ENCODE peak calls at places on chromosome 19, in five cellular contexts. One of them, this sample, is unnamed.
A peak's percentile ranks its signal among the peaks of the same experiment; 100 is the strongest.

GRCh38 chr19:16896098-16896912 is 7.5 kb downstream of the F2RL3 start:
- DNase-seq in heart right ventricle: no peak
- DNase-seq in left ventricle myocardium inferior: no peak
- DNase-seq in mesothelial cell of epicardium: peak; percentile 52
- DNase-seq in GM20000: peak; percentile 43
- DNase-seq in this sample: peak; percentile 10

GRCh38 chr19:42683917-42684513 is 56.3 kb downstream of the PSG3 start:
- DNase-seq in left ventricle myocardium inferior: no peak
- DNase-seq in GM20000: peak; percentile 45
- DNase-seq in mesothelial cell of epicardium: no peak
- DNase-seq in heart right ventricle: no peak
- DNase-seq in this sample: peak; percentile 56

GRCh38 chr19:40283414-40284250 is 1.5 kb downstream of the AKT2 start:
- DNase-seq in GM20000: no peak
- DNase-seq in left ventricle myocardium inferior: no peak
- DNase-seq in mesothelial cell of epicardium: no peak
- DNase-seq in heart right ventricle: no peak
- DNase-seq in this sample: no peak

GRCh38 chr19:19372656-19373416 is 32.6 kb upstream of the GATAD2A start:
- DNase-seq in mesothelial cell of epicardium: no peak
- DNase-seq in GM20000: peak; percentile 72
- DNase-seq in left ventricle myocardium inferior: peak; percentile 66
- DNase-seq in heart right ventricle: peak; percentile 80
- DNase-seq in this sample: peak; percentile 60

GRCh38 chr19:45717983-45718650 is 12.6 kb downstream of the FBXO46 start:
- DNase-seq in heart right ventricle: no peak
- DNase-seq in mesothelial cell of epicardium: no peak
- DNase-seq in GM20000: no peak
- DNase-seq in left ventricle myocardium inferior: no peak
- DNase-seq in this sample: no peak

GRCh38 chr19:17436094-17436873 is 12.2 kb downstream of the TMEM221 start:
- DNase-seq in left ventricle myocardium inferior: no peak
- DNase-seq in mesothelial cell of epicardium: no peak
- DNase-seq in heart right ventricle: no peak
- DNase-seq in GM20000: no peak
- DNase-seq in this sample: no peak

GRCh38 chr19:8518536-8518935 is 4.6 kb upstream of the ZNF414 start:
- DNase-seq in heart right ventricle: no peak
- DNase-seq in left ventricle myocardium inferior: no peak
- DNase-seq in GM20000: no peak
- DNase-seq in mesothelial cell of epicardium: no peak
- DNase-seq in this sample: no peak

GRCh38 chr19:43300206-43300605 is 30.9 kb upstream of the PSG9 start:
- DNase-seq in heart right ventricle: no peak
- DNase-seq in left ventricle myocardium inferior: no peak
- DNase-seq in mesothelial cell of epicardium: no peak
- DNase-seq in GM20000: no peak
- DNase-seq in this sample: no peak

GRCh38 chr19:22526661-22527272 is 104.6 kb upstream of the ZNF98 start:
- DNase-seq in left ventricle myocardium inferior: no peak
- DNase-seq in mesothelial cell of epicardium: no peak
- DNase-seq in GM20000: no peak
- DNase-seq in heart right ventricle: no peak
- DNase-seq in this sample: no peak

GRCh38 chr19:5093297-5093858 is 124.5 kb downstream of the KDM4B start:
- DNase-seq in heart right ventricle: peak; percentile 53
- DNase-seq in GM20000: no peak
- DNase-seq in left ventricle myocardium inferior: peak; percentile 52
- DNase-seq in mesothelial cell of epicardium: no peak
- DNase-seq in this sample: no peak

GRCh38 chr19:2207991-2208860 is 27.9 kb downstream of the PLEKHJ1 start:
- DNase-seq in mesothelial cell of epicardium: no peak
- DNase-seq in heart right ventricle: peak; percentile 67
- DNase-seq in left ventricle myocardium inferior: peak; percentile 75
- DNase-seq in GM20000: peak; percentile 77
- DNase-seq in this sample: peak; percentile 68

GRCh38 chr19:55005684-55006488 is 32.2 kb downstream of the GP6 start:
- DNase-seq in left ventricle myocardium inferior: no peak
- DNase-seq in heart right ventricle: no peak
- DNase-seq in mesothelial cell of epicardium: peak; percentile 39
- DNase-seq in GM20000: peak; percentile 90
- DNase-seq in this sample: peak; percentile 63

GRCh38 chr19:7386308-7386707 is 37.6 kb downstream of the ARHGEF18 start:
- DNase-seq in left ventricle myocardium inferior: no peak
- DNase-seq in GM20000: no peak
- DNase-seq in heart right ventricle: no peak
- DNase-seq in mesothelial cell of epicardium: no peak
- DNase-seq in this sample: peak; percentile 42

GRCh38 chr19:1287622-1288527 is 2.2 kb downstream of the EFNA2 start:
- DNase-seq in left ventricle myocardium inferior: no peak
- DNase-seq in heart right ventricle: no peak
- DNase-seq in GM20000: peak; percentile 60
- DNase-seq in mesothelial cell of epicardium: no peak
- DNase-seq in this sample: no peak

GRCh38 chr19:35223084-35223790 is 5.3 kb downstream of the FAM187B start:
- DNase-seq in mesothelial cell of epicardium: no peak
- DNase-seq in left ventricle myocardium inferior: no peak
- DNase-seq in heart right ventricle: no peak
- DNase-seq in GM20000: no peak
- DNase-seq in this sample: no peak

GRCh38 chr19:48807590-48808308 is 3.1 kb downstream of the BCAT2 start:
- DNase-seq in mesothelial cell of epicardium: no peak
- DNase-seq in heart right ventricle: no peak
- DNase-seq in left ventricle myocardium inferior: no peak
- DNase-seq in GM20000: no peak
- DNase-seq in this sample: no peak

GRCh38 chr19:56309511-56310185 is 5.0 kb downstream of the ZSCAN5A start:
- DNase-seq in GM20000: peak; percentile 40
- DNase-seq in left ventricle myocardium inferior: peak; percentile 41
- DNase-seq in mesothelial cell of epicardium: peak; percentile 51
- DNase-seq in heart right ventricle: no peak
- DNase-seq in this sample: peak; percentile 78

GRCh38 chr19:37519890-37520289 is 13.2 kb downstream of the ZNF793 start:
- DNase-seq in GM20000: no peak
- DNase-seq in mesothelial cell of epicardium: no peak
- DNase-seq in left ventricle myocardium inferior: no peak
- DNase-seq in heart right ventricle: no peak
- DNase-seq in this sample: no peak

GRCh38 chr19:41144403-41144802 is 30.2 kb downstream of the CYP2F1 start:
- DNase-seq in left ventricle myocardium inferior: peak; percentile 74
- DNase-seq in GM20000: peak; percentile 71
- DNase-seq in heart right ventricle: peak; percentile 73
- DNase-seq in mesothelial cell of epicardium: no peak
- DNase-seq in this sample: peak; percentile 95

GRCh38 chr19:5144545-5145179 is 175.7 kb downstream of the KDM4B start:
- DNase-seq in GM20000: no peak
- DNase-seq in left ventricle myocardium inferior: no peak
- DNase-seq in mesothelial cell of epicardium: no peak
- DNase-seq in heart right ventricle: no peak
- DNase-seq in this sample: peak; percentile 1

GRCh38 chr19:15452111-15453047 is 2.6 kb upstream of the WIZ start:
- DNase-seq in left ventricle myocardium inferior: peak; percentile 91
- DNase-seq in GM20000: no peak
- DNase-seq in heart right ventricle: peak; percentile 91
- DNase-seq in mesothelial cell of epicardium: peak; percentile 67
- DNase-seq in this sample: peak; percentile 37

GRCh38 chr19:53079313-53079924 is 23.8 kb downstream of the ZNF160 start:
- DNase-seq in GM20000: no peak
- DNase-seq in mesothelial cell of epicardium: no peak
- DNase-seq in left ventricle myocardium inferior: no peak
- DNase-seq in heart right ventricle: no peak
- DNase-seq in this sample: no peak

GRCh38 chr19:39997595-39998216 is 846 bp downstream of the ZNF546 start:
- DNase-seq in mesothelial cell of epicardium: no peak
- DNase-seq in heart right ventricle: no peak
- DNase-seq in left ventricle myocardium inferior: no peak
- DNase-seq in GM20000: peak; percentile 11
- DNase-seq in this sample: peak; percentile 69

GRCh38 chr19:39264306-39265290 is 3.6 kb upstream of the IFNL2 start:
- DNase-seq in mesothelial cell of epicardium: no peak
- DNase-seq in left ventricle myocardium inferior: no peak
- DNase-seq in heart right ventricle: no peak
- DNase-seq in GM20000: no peak
- DNase-seq in this sample: no peak

GRCh38 chr19:294341-294818 is 3.2 kb upstream of the PLPP2 start:
- DNase-seq in mesothelial cell of epicardium: no peak
- DNase-seq in left ventricle myocardium inferior: no peak
- DNase-seq in GM20000: peak; percentile 53
- DNase-seq in heart right ventricle: no peak
- DNase-seq in this sample: no peak

GRCh38 chr19:7748756-7749155 is 1.4 kb upstream of the CD209 start:
- DNase-seq in left ventricle myocardium inferior: no peak
- DNase-seq in mesothelial cell of epicardium: no peak
- DNase-seq in heart right ventricle: no peak
- DNase-seq in GM20000: no peak
- DNase-seq in this sample: peak; percentile 33

DNA sequence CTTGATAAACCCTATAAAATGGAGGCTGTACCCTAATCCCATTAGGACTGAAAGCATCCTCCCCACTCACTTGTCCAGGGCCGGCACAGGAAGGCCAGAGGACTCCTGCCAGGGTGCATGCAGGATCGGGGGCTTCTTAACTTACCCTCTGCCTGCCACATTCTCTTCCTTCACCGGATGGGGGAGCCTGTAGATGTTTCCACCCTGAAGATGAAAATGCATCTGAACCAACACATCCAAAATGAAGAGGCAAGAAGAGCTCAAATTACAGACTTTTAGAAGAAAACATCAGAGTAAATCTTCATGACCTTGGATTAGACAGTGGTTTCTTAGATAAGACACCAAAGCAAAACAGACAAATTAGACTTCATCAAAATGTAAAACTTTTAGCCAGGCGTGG is 25.9 kb upstream of the NAPA start:
- DNase-seq in mesothelial cell of epicardium: no peak
- DNase-seq in left ventricle myocardium inferior: no peak
- DNase-seq in heart right ventricle: no peak
- DNase-seq in GM20000: peak; percentile 55
- DNase-seq in this sample: no peak
- TF ChIP-seq CTCF in mesothelial cell of epicardium: no peak
- TF ChIP-seq CTCF in left ventricle myocardium inferior: peak; percentile 25
- TF ChIP-seq CTCF in heart right ventricle: peak; percentile 13
- TF ChIP-seq CTCF in GM20000: peak; percentile 4
- TF ChIP-seq CTCF in this sample: no peak

GRCh38 chr19:44587863-44588752 is 25.3 kb upstream of the IGSF23 start:
- DNase-seq in heart right ventricle: no peak
- DNase-seq in mesothelial cell of epicardium: no peak
- DNase-seq in GM20000: no peak
- DNase-seq in left ventricle myocardium inferior: no peak
- DNase-seq in this sample: peak; percentile 70
- TF ChIP-seq CTCF in heart right ventricle: peak; percentile 32
- TF ChIP-seq CTCF in mesothelial cell of epicardium: no peak
- TF ChIP-seq CTCF in GM20000: no peak
- TF ChIP-seq CTCF in left ventricle myocardium inferior: peak; percentile 45
- TF ChIP-seq CTCF in this sample: no peak

GRCh38 chr19:51354103-51354741 is 12.0 kb downstream of the ETFB start:
- DNase-seq in mesothelial cell of epicardium: no peak
- DNase-seq in left ventricle myocardium inferior: no peak
- DNase-seq in GM20000: no peak
- DNase-seq in heart right ventricle: no peak
- DNase-seq in this sample: no peak
- TF ChIP-seq CTCF in mesothelial cell of epicardium: no peak
- TF ChIP-seq CTCF in left ventricle myocardium inferior: no peak
- TF ChIP-seq CTCF in GM20000: no peak
- TF ChIP-seq CTCF in heart right ventricle: no peak
- TF ChIP-seq CTCF in this sample: no peak

GRCh38 chr19:10634881-10635463 is 9.6 kb downstream of the SLC44A2 start:
- DNase-seq in GM20000: no peak
- DNase-seq in left ventricle myocardium inferior: no peak
- DNase-seq in heart right ventricle: no peak
- DNase-seq in mesothelial cell of epicardium: no peak
- DNase-seq in this sample: no peak
- TF ChIP-seq CTCF in GM20000: no peak
- TF ChIP-seq CTCF in left ventricle myocardium inferior: no peak
- TF ChIP-seq CTCF in heart right ventricle: no peak
- TF ChIP-seq CTCF in mesothelial cell of epicardium: no peak
- TF ChIP-seq CTCF in this sample: no peak

GRCh38 chr19:33561261-33561660 is 39.7 kb upstream of the PEPD start:
- DNase-seq in heart right ventricle: no peak
- DNase-seq in mesothelial cell of epicardium: no peak
- DNase-seq in left ventricle myocardium inferior: no peak
- DNase-seq in GM20000: no peak
- DNase-seq in this sample: no peak

GRCh38 chr19:33557720-33558119 is 36.1 kb upstream of the PEPD start:
- DNase-seq in GM20000: no peak
- DNase-seq in heart right ventricle: no peak
- DNase-seq in left ventricle myocardium inferior: no peak
- DNase-seq in mesothelial cell of epicardium: no peak
- DNase-seq in this sample: no peak

GRCh38 chr19:33562636-33563035 is 41.0 kb upstream of the PEPD start:
- DNase-seq in left ventricle myocardium inferior: no peak
- DNase-seq in mesothelial cell of epicardium: no peak
- DNase-seq in GM20000: no peak
- DNase-seq in heart right ventricle: no peak
- DNase-seq in this sample: no peak

GRCh38 chr19:33558846-33559245 is 37.3 kb upstream of the PEPD start:
- DNase-seq in heart right ventricle: no peak
- DNase-seq in GM20000: no peak
- DNase-seq in left ventricle myocardium inferior: no peak
- DNase-seq in mesothelial cell of epicardium: no peak
- DNase-seq in this sample: no peak

DNA sequence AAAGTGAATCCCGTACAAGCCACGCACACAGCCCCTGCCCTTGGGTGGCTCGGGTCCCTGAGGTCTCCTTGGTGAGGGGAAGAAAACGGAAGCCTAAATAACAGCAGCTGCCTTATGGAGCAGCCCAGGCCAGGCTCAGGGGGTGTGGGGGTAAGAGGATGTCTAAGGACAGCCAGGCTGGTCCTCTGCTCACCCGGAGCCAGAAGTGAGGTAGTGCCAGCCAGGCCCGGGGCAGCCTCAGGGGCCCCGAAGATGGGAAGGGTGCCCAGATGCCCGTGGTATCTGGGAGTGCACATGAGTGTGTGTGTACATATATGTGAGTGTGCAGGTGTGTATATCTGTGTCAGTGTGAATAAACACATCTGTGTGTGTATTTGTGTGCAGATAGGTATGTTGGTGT is 38.4 kb upstream of the PEPD start:
- DNase-seq in heart right ventricle: no peak
- DNase-seq in GM20000: no peak
- DNase-seq in mesothelial cell of epicardium: no peak
- DNase-seq in left ventricle myocardium inferior: no peak
- DNase-seq in this sample: no peak
- TF ChIP-seq CTCF in heart right ventricle: no peak
- TF ChIP-seq CTCF in GM20000: no peak
- TF ChIP-seq CTCF in mesothelial cell of epicardium: no peak
- TF ChIP-seq CTCF in left ventricle myocardium inferior: no peak
- TF ChIP-seq CTCF in this sample: no peak